ENCODE peak calls at places on chromosomes 7 and 10, in nine cellular contexts. G is AG04450; J is stimulated activated CD4-positive, alpha-beta T cell treated with anti-CD3 and anti-CD28 coated beads, Interleukin-2, amount 100 ng/mL, for 24 hours; B is NCI-H774; T is LoVo; D is heart left ventricle; W is choroid plexus epithelial cell; S is foreskin fibroblast; O is MV-4-11. I is an unnamed sample.

GRCh38 chr10:29946953-29947700 is 112.3 kb downstream of the JCAD start:
- DNase-seq in T (no peak), O (no peak), D (peak), S (peak), B (no peak), W (peak), J (no peak), G (peak), I (no peak)

GRCh38 chr10:133616371-133617130 is 10.0 kb downstream of the FRG2B start:
- DNase-seq in O (no peak), W (peak), J (no peak), D (no peak), G (no peak), T (no peak), B (peak), S (no peak), I (no peak)

GRCh38 chr10:19874791-19875190 is 58.6 kb downstream of the PLXDC2 start:
- DNase-seq in T (no peak), S (no peak), D (no peak), W (peak), G (no peak), J (no peak), B (no peak), O (no peak), I (no peak)

GRCh38 chr10:98425511-98426352 is 10.8 kb upstream of the PYROXD2 start:
- DNase-seq in G (no peak), T (peak), S (peak), J (peak), W (peak), O (peak), D (peak), B (no peak), I (no peak)

GRCh38 chr7:88259656-88260380 is 40.0 kb upstream of the SRI start:
- DNase-seq in O (no peak), G (no peak), J (no peak), W (no peak), T (no peak), S (peak), B (no peak), D (no peak), I (no peak)

GRCh38 chr10:70575874-70576802 is 26.4 kb downstream of the PRF1 start:
- DNase-seq in W (peak), D (peak), J (no peak), G (no peak), B (peak), O (peak), T (peak), S (peak), I (no peak)

GRCh38 chr10:78981970-78982281 is 86.8 kb upstream of the ZMIZ1 start:
- DNase-seq in S (peak), W (peak), B (no peak), J (no peak), O (no peak), G (no peak), T (no peak), D (peak), I (peak)

GRCh38 chr7:140591178-140591902 is 49.3 kb downstream of the DENND2A start:
- DNase-seq in D (no peak), W (no peak), B (no peak), S (no peak), G (no peak), O (no peak), J (no peak), T (no peak), I (no peak)

GRCh38 chr10:77512219-77512578 is 125.4 kb downstream of the KCNMA1 start:
- DNase-seq in O (no peak), G (no peak), B (no peak), T (no peak), D (no peak), S (no peak), W (no peak), J (no peak), I (no peak)

GRCh38 chr10:1180836-1181235 is 124.7 kb downstream of the WDR37 start:
- DNase-seq in W (no peak), T (no peak), B (no peak), S (no peak), O (no peak), D (no peak), J (no peak), G (no peak), I (no peak)

GRCh38 chr7:117118579-117119180 is 165.4 kb downstream of the ST7 start:
- DNase-seq in S (no peak), W (no peak), G (no peak), O (no peak), J (no peak), D (no peak), B (no peak), T (no peak), I (no peak)

GRCh38 chr10:129161184-129161583 is 305.9 kb upstream of the MGMT start:
- DNase-seq in G (no peak), O (peak), S (peak), B (no peak), W (peak), T (no peak), J (peak), D (no peak), I (no peak)

I was measured in cerebellum.